ENCODE peak calls at places on chromosomes 12 and 14, in five cellular contexts. E, V, H, U and P are unnamed samples.

GRCh38 chr12:26109343-26109841 is 15.4 kb downstream of the BHLHE41 start:
- DNase-seq in E (no peak), V (no peak), H (no peak), U (peak), P (no peak)

GRCh38 chr12:131088701-131089525 is 135.2 kb downstream of the ADGRD1 start:
- DNase-seq in E (no peak), V (peak), H (no peak), U (no peak), P (no peak)

GRCh38 chr12:77256924-77257323 is 191.6 kb upstream of the E2F7 start:
- DNase-seq in E (peak), V (no peak), H (no peak), U (peak), P (no peak)

GRCh38 chr12:90124914-90125313 is 416.3 kb upstream of the ATP2B1 start:
- DNase-seq in E (no peak), V (no peak), H (no peak), U (no peak), P (no peak)

GRCh38 chr12:121668750-121669524 is 517 bp downstream of the MORN3 start:
- DNase-seq in E (no peak), V (no peak), H (no peak), U (peak), P (no peak)

GRCh38 chr12:110668480-110669192 is 20.3 kb downstream of the HVCN1 start:
- DNase-seq in E (no peak), V (no peak), H (no peak), U (no peak), P (no peak)

GRCh38 chr14:37045340-37046061 is 126.9 kb downstream of the SLC25A21 start:
- DNase-seq in E (no peak), V (no peak), H (no peak), U (no peak), P (no peak)

GRCh38 chr14:60276347-60276746 is 27.3 kb downstream of the PPM1A start:
- DNase-seq in E (peak), V (no peak), H (no peak), U (peak), P (no peak)

GRCh38 chr14:23569443-23570151 is 2.0 kb upstream of the AP1G2 start:
- DNase-seq in E (no peak), V (no peak), H (no peak), U (peak), P (no peak)

GRCh38 chr12:132259364-132259871 is 70.0 kb downstream of the GALNT9 start:
- DNase-seq in E (no peak), V (no peak), H (no peak), U (peak), P (no peak)

GRCh38 chr12:109804820-109805761 is 28.1 kb downstream of the TRPV4 start:
- DNase-seq in E (peak), V (peak), H (no peak), U (peak), P (no peak)

GRCh38 chr14:60565211-60565610 is 56.3 kb downstream of the SIX6 start:
- DNase-seq in E (peak), V (no peak), H (peak), U (peak), P (no peak)

GRCh38 chr12:63752283-63752682 is 27.4 kb upstream of the RXYLT1 start:
- DNase-seq in E (no peak), V (no peak), H (no peak), U (no peak), P (no peak)

GRCh38 chr12:58285551-58285950 is 344.2 kb downstream of the ATP23 start:
- DNase-seq in E (no peak), V (no peak), H (no peak), U (no peak), P (no peak)

GRCh38 chr14:103504991-103505565 is 17.6 kb downstream of the CKB start:
- DNase-seq in E (no peak), V (peak), H (no peak), U (no peak), P (no peak)

GRCh38 chr12:22658214-22658613 is 33.2 kb downstream of the ETNK1 start:
- DNase-seq in E (peak), V (no peak), H (peak), U (peak), P (no peak)

GRCh38 chr12:109582636-109583035 is 9.0 kb downstream of the MVK start:
- DNase-seq in E (no peak), V (no peak), H (no peak), U (no peak), P (no peak)

GRCh38 chr12:126358806-126359205 is 1293.6 kb downstream of the AACS start:
- DNase-seq in E (no peak), V (no peak), H (no peak), U (no peak), P (no peak)

DNA sequence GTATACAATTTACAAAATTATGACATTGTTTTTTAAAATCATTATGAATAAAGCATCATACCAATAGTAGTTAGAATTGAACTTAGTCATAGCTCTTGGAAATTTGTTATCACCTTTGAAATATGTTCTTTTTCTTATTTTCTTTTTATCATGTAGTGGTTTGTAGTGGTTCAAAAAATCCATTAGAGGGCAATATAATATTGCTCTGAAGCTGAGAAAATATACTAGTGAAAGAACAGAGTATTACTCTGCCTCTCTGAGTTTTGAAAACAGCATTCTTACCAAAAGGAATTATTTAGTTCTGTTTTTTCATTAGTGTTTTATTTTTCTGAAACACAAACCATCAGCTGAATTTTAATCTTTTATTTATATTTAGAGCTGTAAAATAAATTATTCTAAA is 76.2 kb downstream of the PDZRN4 start:
- DNase-seq in E (no peak), V (no peak), H (no peak), U (peak), P (no peak)
- TF ChIP-seq CTCF in E (peak), V (peak), H (peak), U (peak), P (peak)

GRCh38 chr12:114131824-114132223 is 165.7 kb upstream of the RBM19 start:
- DNase-seq in E (no peak), V (no peak), H (no peak), U (no peak), P (no peak)
- TF ChIP-seq CTCF in E (no peak), V (no peak), H (no peak), U (no peak), P (peak)

DNA sequence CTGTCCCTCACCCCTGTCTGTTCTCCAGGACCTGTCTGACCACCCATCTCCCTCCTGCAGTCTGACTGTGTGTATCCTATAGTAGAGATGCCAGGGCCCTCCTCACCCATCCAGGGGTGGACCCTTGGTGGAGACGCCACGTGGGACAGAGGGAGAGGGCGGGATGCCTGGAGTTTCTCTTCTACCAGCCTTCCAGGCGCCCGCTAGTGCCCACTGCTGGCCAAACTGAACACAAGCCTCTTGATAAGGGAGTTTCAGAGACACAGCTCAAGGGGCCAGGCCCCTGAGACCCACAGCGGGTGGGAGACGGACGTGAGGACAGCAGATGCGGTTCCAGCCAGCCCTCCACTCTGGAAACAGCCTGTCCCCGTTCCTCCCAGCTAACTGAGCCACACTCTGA is 147.3 kb downstream of the RBM19 start:
- DNase-seq in E (no peak), V (no peak), H (no peak), U (peak), P (no peak)
- TF ChIP-seq CTCF in E (no peak), V (no peak), H (peak), U (peak), P (peak)

GRCh38 chr14:52351191-52351560 is 37.1 kb downstream of the PTGER2 start:
- DNase-seq in E (peak), V (no peak), H (no peak), U (peak), P (no peak)

GRCh38 chr14:52352546-52352945 is 38.4 kb downstream of the PTGER2 start:
- DNase-seq in E (no peak), V (no peak), H (no peak), U (no peak), P (no peak)

GRCh38 chr14:52350445-52350844 is 36.3 kb downstream of the PTGER2 start:
- DNase-seq in E (no peak), V (no peak), H (no peak), U (no peak), P (no peak)

GRCh38 chr14:52349731-52350130 is 35.6 kb downstream of the PTGER2 start:
- DNase-seq in E (no peak), V (no peak), H (no peak), U (no peak), P (no peak)

GRCh38 chr14:52351561-52352491 is 37.7 kb downstream of the PTGER2 start:
- DNase-seq in E (peak), V (no peak), H (no peak), U (peak), P (no peak)
- TF ChIP-seq CTCF in E (no peak), V (no peak), H (no peak), U (no peak), P (no peak)

GRCh38 chr14:105282098-105282725 is 18.6 kb downstream of the BRF1 start:
- DNase-seq in E (no peak), V (no peak), H (no peak), U (no peak), P (no peak)
- TF ChIP-seq CTCF in E (no peak), V (no peak), H (no peak), U (no peak), P (no peak)

GRCh38 chr14:83071888-83072501 is 1538.3 kb upstream of the SEL1L start:
- DNase-seq in E (no peak), V (no peak), H (no peak), U (peak), P (no peak)
- TF ChIP-seq CTCF in E (peak), V (no peak), H (peak), U (no peak), P (peak)